ENCODE peak calls at places on chromosomes 16 and 17, in four cellular contexts. T, L, U and K are unnamed samples.

GRCh38 chr16:68900009-68900408 is 56.7 kb downstream of the TANGO6 start:
- DNase-seq in T (no peak), L (no peak), U (no peak), K (no peak)

GRCh38 chr17:42679001-42679491 is 2.3 kb upstream of the PLEKHH3 start:
- DNase-seq in T (no peak), L (no peak), U (peak; percentile 56), K (peak; percentile 53)

GRCh38 chr16:1554826-1555445 is 21.5 kb downstream of the TMEM204 start:
- DNase-seq in T (no peak), L (no peak), U (no peak), K (peak; percentile 3)

GRCh38 chr16:55482056-55482455 is 3.1 kb downstream of the MMP2 start:
- DNase-seq in T (no peak), L (no peak), U (no peak), K (no peak)

GRCh38 chr16:76335187-76335974 is 58.2 kb downstream of the CNTNAP4 start:
- DNase-seq in T (no peak), L (no peak), U (no peak), K (no peak)

GRCh38 chr17:59840329-59840907 is 52.3 kb downstream of the TUBD1 start:
- DNase-seq in T (no peak), L (no peak), U (no peak), K (no peak)

GRCh38 chr16:28257256-28257655 is 35.1 kb upstream of the SBK1 start:
- DNase-seq in T (no peak), L (no peak), U (no peak), K (no peak)

GRCh38 chr17:68910256-68910705 is 44.9 kb downstream of the ABCA8 start:
- DNase-seq in T (peak; percentile 27), L (no peak), U (no peak), K (no peak)

GRCh38 chr17:48954300-48954755 is 9.7 kb upstream of the SNF8 start:
- DNase-seq in T (no peak), L (no peak), U (peak; percentile 62), K (peak; percentile 59)

GRCh38 chr16:4660454-4661007 is 32.8 kb upstream of the NUDT16L1 start:
- DNase-seq in T (peak; percentile 69), L (peak; percentile 79), U (peak; percentile 20), K (peak; percentile 62)

GRCh38 chr16:52721331-52721730 is 174.4 kb upstream of the TOX3 start:
- DNase-seq in T (no peak), L (no peak), U (no peak), K (no peak)

GRCh38 chr17:66235377-66235994 is 6.3 kb upstream of the APOH start:
- DNase-seq in T (no peak), L (no peak), U (no peak), K (no peak)

GRCh38 chr17:4839965-4840892 is 7.1 kb downstream of the MINK1 start:
- DNase-seq in T (no peak), L (no peak), U (no peak), K (no peak)

GRCh38 chr17:7903154-7904103 is 12.7 kb downstream of the RNF227 start:
- DNase-seq in T (no peak), L (no peak), U (no peak), K (no peak)

DNA sequence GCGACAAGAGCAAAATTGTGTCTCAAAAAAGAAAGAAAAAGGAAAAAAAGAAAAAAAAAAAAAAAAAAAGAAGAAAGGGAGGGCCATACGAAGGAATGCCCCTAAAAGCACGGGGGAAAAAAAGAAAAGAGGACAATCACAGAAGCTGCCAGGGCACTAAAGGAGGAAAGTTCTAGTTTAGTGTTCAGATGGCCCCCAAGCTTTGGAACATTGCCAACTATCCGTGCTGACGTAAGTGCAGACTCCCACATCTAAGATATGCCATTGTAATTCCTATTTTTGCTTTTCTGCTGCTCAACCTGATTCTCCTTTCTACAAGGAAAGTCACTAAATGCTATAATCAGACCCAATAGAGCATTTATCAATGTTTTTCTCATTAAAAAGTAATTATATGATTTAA is 842.1 kb downstream of the KCNJ2 start:
- DNase-seq in T (no peak), L (no peak), U (no peak), K (peak; percentile 55)
- H3K9me3 ChIP-seq in T (no peaks in the 10 kb centered on the region), L (no peaks in the 10 kb centered on the region), U (no peaks in the 10 kb centered on the region), K (no peaks in the 10 kb centered on the region)

GRCh38 chr16:35352431-35352830 is 1893.0 kb downstream of the TP53TG3F start:
- DNase-seq in T (no peak), L (no peak), U (no peak), K (no peak)
- H3K9me3 ChIP-seq in T (no peaks in the 10 kb centered on the region), L (peaks cover 5% of the 10 kb centered on the region), U (no peaks in the 10 kb centered on the region), K (peaks cover 6% of the 10 kb centered on the region)

GRCh38 chr16:88365244-88365865 is 17.4 kb upstream of the ZNF469 start:
- DNase-seq in T (no peak), L (no peak), U (no peak), K (no peak)

GRCh38 chr16:88359008-88359407 is 23.8 kb upstream of the ZNF469 start:
- DNase-seq in T (no peak), L (no peak), U (no peak), K (peak; percentile 1)

GRCh38 chr16:88360999-88361398 is 21.8 kb upstream of the ZNF469 start:
- DNase-seq in T (no peak), L (no peak), U (no peak), K (no peak)

GRCh38 chr16:88363239-88363891 is 19.4 kb upstream of the ZNF469 start:
- DNase-seq in T (no peak), L (no peak), U (no peak), K (no peak)

GRCh38 chr16:88361775-88362174 is 21.0 kb upstream of the ZNF469 start:
- DNase-seq in T (no peak), L (no peak), U (no peak), K (no peak)
- H3K9me3 ChIP-seq in T (no peaks in the 10 kb centered on the region), L (no peaks in the 10 kb centered on the region), U (no peaks in the 10 kb centered on the region), K (no peaks in the 10 kb centered on the region)

GRCh38 chr17:22411185-22411784 is 719.0 kb downstream of the KCNJ18 start:
- DNase-seq in T (no peak), L (no peak), U (no peak), K (no peak)

GRCh38 chr17:22409160-22409751 is 716.9 kb downstream of the KCNJ18 start:
- DNase-seq in T (no peak), L (no peak), U (no peak), K (no peak)

DNA sequence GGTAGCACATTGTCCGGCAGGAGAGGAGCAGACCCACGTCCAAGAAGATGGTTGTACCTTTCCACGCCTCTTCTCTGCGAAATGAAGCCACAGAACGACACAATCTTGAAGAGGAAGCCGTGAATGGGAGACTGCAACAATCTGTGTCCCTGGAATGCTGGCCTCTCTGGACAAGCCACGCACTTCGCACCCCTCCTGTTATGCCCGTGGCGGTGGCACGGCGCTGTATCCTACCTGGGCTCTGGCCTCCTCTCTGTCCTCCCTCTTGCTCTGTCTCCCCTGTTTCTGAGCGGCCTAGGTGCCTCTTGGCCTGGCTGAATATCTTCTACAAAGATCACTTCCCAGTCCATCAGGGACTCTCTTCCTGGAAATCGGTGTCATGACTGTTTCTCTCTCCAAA is 717.8 kb downstream of the KCNJ18 start:
- DNase-seq in T (no peak), L (no peak), U (no peak), K (no peak)
- H3K9me3 ChIP-seq in T (no peaks in the 10 kb centered on the region), L (no peaks in the 10 kb centered on the region), U (no peaks in the 10 kb centered on the region), K (no peaks in the 10 kb centered on the region)